ENCODE peak calls at places on chromosomes 1 and 21, in four cellular contexts. Q is tibial nerve, G is transverse colon, X is A549. E is an unnamed sample.

GRCh38 chr1:25030674-25031589 is 100.9 kb upstream of the RUNX3 start:
- DNase-seq in X (no peak), Q (no peak), G (peak; percentile 28), E (no peak)

GRCh38 chr1:154716012-154716411 is 108.0 kb upstream of the ADAR start:
- DNase-seq in X (no peak), G (no peak), Q (no peak), E (no peak)

GRCh38 chr1:16464917-16465625 is 24.5 kb downstream of the NECAP2 start:
- DNase-seq in Q (no peak), G (no peak), X (no peak), E (peak; percentile 25)

GRCh38 chr1:210500831-210501230 is 172.1 kb downstream of the HHAT start:
- DNase-seq in G (no peak), X (no peak), Q (no peak), E (no peak)

GRCh38 chr1:115098979-115099692 is 9.8 kb upstream of the TSPAN2 start:
- DNase-seq in Q (no peak), G (peak; percentile 72), X (no peak), E (no peak)

GRCh38 chr21:28899744-28900143 is 92.9 kb downstream of the LTN1 start:
- DNase-seq in X (no peak), Q (no peak), G (no peak), E (no peak)

GRCh38 chr1:32404956-32405355 is 10.7 kb upstream of the BSDC1 start:
- DNase-seq in X (no peak), G (no peak), Q (no peak), E (no peak)

GRCh38 chr1:24939040-24939439 is 9.0 kb upstream of the RUNX3 start:
- DNase-seq in G (no peak), X (no peak), Q (no peak), E (no peak)

GRCh38 chr1:3890389-3891328 is 9.4 kb downstream of the C1orf174 start:
- DNase-seq in Q (no peak), X (no peak), G (no peak), E (no peak)

GRCh38 chr1:83900530-83900929 is 98.4 kb downstream of the TTLL7 start:
- DNase-seq in G (no peak), Q (no peak), X (no peak), E (no peak)

GRCh38 chr21:14883351-14883750 is 181.4 kb downstream of the NRIP1 start:
- DNase-seq in X (no peak), Q (no peak), G (no peak), E (no peak)

GRCh38 chr1:214198571-214198970 is 82.4 kb upstream of the SMYD2 start:
- DNase-seq in Q (no peak), X (no peak), G (no peak), E (no peak)

GRCh38 chr21:40487406-40487805 is 359.6 kb downstream of the DSCAM start:
- DNase-seq in X (no peak), Q (no peak), G (no peak), E (no peak)

GRCh38 chr1:235329139-235329808 is 904 bp downstream of the GGPS1 start:
- DNase-seq in Q (peak; percentile 16), X (no peak), G (peak; percentile 51), E (no peak)

GRCh38 chr1:163202833-163203451 is at the start of gene RGS5:
- DNase-seq in X (no peak), Q (no peak), G (no peak), E (no peak)

GRCh38 chr1:229156819-229157218 is 114.1 kb upstream of the RAB4A start:
- DNase-seq in Q (peak; percentile 30), G (peak; percentile 32), X (peak; percentile 57), E (no peak)

GRCh38 chr21:36753556-36753955 is 54.6 kb downstream of the SIM2 start:
- DNase-seq in X (no peak), Q (no peak), G (no peak), E (no peak)

GRCh38 chr1:74953622-74954021 is 180.6 kb upstream of the LHX8 start:
- DNase-seq in X (no peak), Q (no peak), G (no peak), E (no peak)

GRCh38 chr1:53541761-53542550 is 82.8 kb downstream of the DMRTB1 start:
- DNase-seq in Q (no peak), G (peak; percentile 18), X (peak; percentile 76), E (no peak)

GRCh38 chr1:53585116-53585515 is 125.9 kb downstream of the DMRTB1 start:
- DNase-seq in X (no peak), G (peak; percentile 21), Q (no peak), E (no peak)

GRCh38 chr1:83741348-83741747 is 257.6 kb downstream of the TTLL7 start:
- DNase-seq in X (no peak), G (no peak), Q (no peak), E (no peak)

GRCh38 chr1:161784963-161785362 is 18.8 kb downstream of the ATF6 start:
- DNase-seq in Q (no peak), G (no peak), X (no peak), E (no peak)

GRCh38 chr1:161792740-161793139 is 26.6 kb downstream of the ATF6 start:
- DNase-seq in G (no peak), X (peak; percentile 51), Q (peak; percentile 68), E (no peak)

GRCh38 chr1:161791889-161792655 is 26.0 kb downstream of the ATF6 start:
- DNase-seq in X (no peak), Q (no peak), G (no peak), E (no peak)

GRCh38 chr1:161787355-161787754 is 21.2 kb downstream of the ATF6 start:
- DNase-seq in Q (no peak), G (no peak), X (no peak), E (no peak)

DNA sequence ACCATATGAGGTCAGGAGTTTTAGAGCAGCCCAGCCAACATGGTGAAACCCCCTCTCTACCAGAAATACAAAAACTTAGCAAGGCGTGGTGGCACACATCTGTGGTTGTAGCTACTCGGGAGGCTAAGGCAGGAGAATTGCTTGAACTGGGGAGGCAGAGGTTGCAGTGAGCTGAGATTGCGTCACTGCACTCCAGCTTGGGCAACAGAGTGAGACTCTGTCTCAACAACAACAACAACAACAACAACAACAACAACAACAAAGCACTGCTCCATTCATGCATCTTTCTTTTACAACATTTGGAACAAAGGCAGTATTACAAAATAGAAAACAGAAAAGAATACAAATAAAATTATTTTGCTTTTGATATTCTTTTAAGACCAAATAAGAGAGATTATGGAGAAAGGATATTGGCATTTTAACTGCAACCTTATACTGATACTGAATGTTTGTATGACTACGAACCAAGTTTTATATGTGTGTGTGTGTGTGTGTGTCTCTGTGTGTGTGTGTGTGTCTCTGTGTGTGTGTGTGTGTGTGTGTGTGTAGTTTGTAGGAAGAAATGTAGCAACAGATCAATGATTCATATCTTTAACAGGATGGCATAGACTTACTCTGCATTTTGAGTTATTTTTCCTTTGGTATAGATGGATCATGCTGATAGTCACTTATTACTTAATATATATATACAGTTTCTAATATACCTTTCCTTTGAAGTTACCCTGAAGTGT is 24.6 kb downstream of the ATF6 start:
- DNase-seq in G (no peak), X (no peak), Q (no peak), E (no peak)
- TF ChIP-seq POLR2A in G (no peak), X (no peak), Q (no peak), E (no peak)

GRCh38 chr1:36223996-36224536 is at the start of gene THRAP3:
- DNase-seq in X (peak; percentile 89), G (peak; percentile 100), Q (peak; percentile 99), E (peak; percentile 100)

GRCh38 chr1:36225298-36225899 is 1.2 kb downstream of the THRAP3 start:
- DNase-seq in G (no peak), X (no peak), Q (no peak), E (no peak)

GRCh38 chr1:36224537-36225297 is 474 bp downstream of the THRAP3 start:
- DNase-seq in Q (peak; percentile 80), X (peak; percentile 92), G (no peak), E (no peak)

GRCh38 chr1:36222481-36223372 is 1.5 kb upstream of the THRAP3 start:
- DNase-seq in G (peak; percentile 11), X (no peak), Q (no peak), E (peak; percentile 42)

GRCh38 chr1:36223373-36223995 is 759 bp upstream of the THRAP3 start:
- DNase-seq in Q (peak; percentile 16), G (peak; percentile 21), X (peak; percentile 33), E (no peak)
- TF ChIP-seq CTCF in Q (no peak), G (no peak), X (no peak), E (no peak)

DNA sequence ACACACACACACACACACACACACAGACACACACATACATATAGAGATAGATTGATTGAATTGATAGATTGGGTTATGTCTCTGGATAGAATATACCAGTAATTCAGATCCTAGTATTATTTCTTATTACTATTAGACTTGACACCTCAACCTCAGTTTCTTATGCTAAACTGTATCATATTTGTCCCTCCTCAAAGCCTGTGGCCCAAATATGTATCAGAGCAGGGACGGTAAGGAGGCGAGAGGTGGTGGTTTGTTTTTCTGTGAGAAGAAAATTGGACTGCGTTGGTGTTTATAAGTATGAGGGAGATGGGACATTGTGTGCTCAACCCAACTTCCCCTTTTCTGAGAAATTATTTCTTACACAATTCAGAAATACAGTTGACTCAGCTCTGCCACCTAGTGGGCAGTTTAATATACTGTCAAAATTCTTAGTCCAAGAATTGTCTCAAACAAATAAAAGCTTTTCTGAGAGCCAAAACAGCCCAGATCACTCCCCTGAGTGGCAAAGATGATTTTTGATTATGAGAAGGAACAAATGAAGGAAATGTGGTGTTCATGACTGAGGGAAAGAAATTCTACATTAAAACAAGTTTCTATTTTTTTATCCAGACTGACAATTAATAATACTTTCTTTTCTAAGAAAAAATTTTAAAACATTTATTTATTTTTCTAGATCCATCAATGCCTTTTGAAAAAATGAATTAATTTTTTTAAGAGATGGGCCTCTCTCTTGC is 10.8 kb upstream of the TXNIP start:
- DNase-seq in X (peak; percentile 58), G (peak; percentile 74), Q (peak; percentile 91), E (peak; percentile 55)
- TF ChIP-seq POLR2A in X (no peak), G (peak; percentile 76), Q (peak; percentile 92), E (peak; percentile 84)

GRCh38 chr1:94927405-94928175 is 680 bp upstream of the CNN3 start:
- DNase-seq in G (peak; percentile 63), Q (peak; percentile 39), X (no peak), E (no peak)

GRCh38 chr1:94925561-94926364 is 1.1 kb downstream of the CNN3 start:
- DNase-seq in Q (peak; percentile 83), G (peak; percentile 51), X (peak; percentile 33), E (peak; percentile 84)

GRCh38 chr1:94924967-94925366 is 1.9 kb downstream of the CNN3 start:
- DNase-seq in G (no peak), Q (peak; percentile 31), X (no peak), E (no peak)

GRCh38 chr1:94926915-94927404 is at the start of gene CNN3:
- DNase-seq in X (peak; percentile 76), G (peak; percentile 94), Q (peak; percentile 78), E (peak; percentile 96)

GRCh38 chr1:94926365-94926914 is 470 bp downstream of the CNN3 start:
- DNase-seq in Q (peak; percentile 30), G (peak; percentile 60), X (peak; percentile 47), E (peak; percentile 83)
- TF ChIP-seq CTCF in Q (peak; percentile 26), G (peak; percentile 30), X (peak; percentile 56), E (peak; percentile 66)

DNA sequence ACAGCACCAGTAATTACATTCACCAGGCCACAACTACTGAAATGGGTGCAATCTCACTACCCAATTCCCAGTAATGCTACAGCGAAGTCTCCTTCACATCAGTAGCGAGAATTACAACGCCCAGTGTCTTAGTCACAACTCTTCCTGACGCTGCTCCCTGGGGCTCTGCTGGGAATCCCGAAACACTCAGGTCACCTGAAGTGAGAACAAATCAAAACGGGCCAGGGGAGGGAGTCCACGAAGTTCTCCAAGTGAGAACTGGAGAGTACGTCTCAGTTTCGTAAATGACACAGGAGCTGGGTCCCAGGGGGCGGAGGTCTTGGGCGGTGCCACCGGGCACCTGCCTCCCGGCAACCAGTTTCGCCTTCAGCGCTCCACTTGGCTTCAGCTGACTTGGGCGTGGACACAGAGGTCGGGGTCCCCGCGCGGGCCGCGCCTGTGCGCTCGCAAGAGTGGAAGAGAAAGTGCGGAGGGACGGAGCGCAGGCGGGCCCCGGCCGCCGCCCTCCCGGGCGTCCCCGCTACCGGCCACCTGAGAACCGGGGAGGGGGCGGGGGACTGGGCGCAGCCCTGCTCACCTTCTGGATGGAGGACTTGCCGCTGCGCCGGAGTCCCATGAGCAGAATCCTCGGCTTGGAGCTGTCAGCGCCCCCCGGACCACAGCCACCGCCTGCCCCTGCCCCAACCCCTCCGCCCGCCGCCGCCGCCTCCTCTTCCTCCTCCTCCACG is 575 bp downstream of the RRAGC start:
- DNase-seq in G (peak; percentile 79), Q (peak; percentile 30), X (peak; percentile 15), E (peak; percentile 63)
- TF ChIP-seq POLR2A in G (peak; percentile 71), Q (no peak), X (no peak), E (no peak)